ENCODE peak calls at places on chromosomes 6 and 20, in nine cellular contexts. B is NB4, O is dorsolateral prefrontal cortex, N is tibial artery, A is colonic mucosa, L is lower leg skin, T is GM12878, H is stomach, V is fibroblast of pulmonary artery. K is an unnamed sample.

GRCh38 chr6:43644940-43645612 is at the start of gene RSPH9:
- DNase-seq in B (no peak), O (peak; percentile 57), N (peak; percentile 58), A (peak; percentile 79), L (no peak), T (no peak), H (peak; percentile 63), V (peak; percentile 66), K (peak; percentile 62)

GRCh38 chr20:41329435-41330342 is 10.9 kb upstream of the LPIN3 start:
- DNase-seq in B (peak; percentile 81), O (no peak), N (peak; percentile 92), A (peak; percentile 43), L (peak; percentile 82), T (no peak), H (peak; percentile 42), V (peak; percentile 96), K (peak; percentile 99)

GRCh38 chr20:38229376-38230252 is 30.9 kb downstream of the KIAA1755 start:
- DNase-seq in B (peak; percentile 49), O (no peak), N (no peak), A (no peak), L (no peak), T (no peak), H (no peak), V (peak; percentile 57), K (peak; percentile 60)

GRCh38 chr20:3407426-3408250 is at the start of gene DNAAF9:
- DNase-seq in B (peak; percentile 86), O (peak; percentile 78), N (peak; percentile 68), A (peak; percentile 67), L (peak; percentile 70), T (no peak), H (peak; percentile 81), V (peak; percentile 72), K (peak; percentile 75)

GRCh38 chr20:1669304-1669703 is 11.7 kb upstream of the SIRPG start:
- DNase-seq in B (no peak), O (no peak), N (no peak), A (no peak), L (no peak), T (no peak), H (no peak), V (no peak), K (no peak)

GRCh38 chr6:766625-767024 is 73.7 kb upstream of the EXOC2 start:
- DNase-seq in B (no peak), O (no peak), N (no peak), A (no peak), L (no peak), T (peak; percentile 53), H (no peak), V (no peak), K (no peak)

GRCh38 chr20:25278636-25279361 is 30.9 kb downstream of the PYGB start:
- DNase-seq in B (no peak), O (peak; percentile 2), N (peak; percentile 18), A (no peak), L (no peak), T (no peak), H (peak; percentile 21), V (no peak), K (no peak)

GRCh38 chr6:108589244-108589730 is 28.6 kb downstream of the FOXO3 start:
- DNase-seq in B (peak; percentile 54), O (peak; percentile 29), N (peak; percentile 92), A (peak; percentile 89), L (peak; percentile 91), T (no peak), H (peak; percentile 85), V (peak; percentile 92), K (peak; percentile 91)

GRCh38 chr6:127190552-127190951 is 72.1 kb downstream of the RSPO3 start:
- DNase-seq in B (peak; percentile 67), O (no peak), N (no peak), A (no peak), L (no peak), T (no peak), H (no peak), V (peak; percentile 80), K (peak; percentile 74)

GRCh38 chr6:45574885-45575284 is 197.2 kb upstream of the SUPT3H start:
- DNase-seq in B (peak; percentile 38), O (no peak), N (no peak), A (no peak), L (no peak), T (no peak), H (no peak), V (no peak), K (no peak)

GRCh38 chr6:6924708-6925107 is 183.1 kb upstream of the RREB1 start:
- DNase-seq in B (no peak), O (no peak), N (no peak), A (no peak), L (no peak), T (no peak), H (no peak), V (no peak), K (no peak)

GRCh38 chr20:20593447-20594170 is 118.8 kb downstream of the RALGAPA2 start:
- DNase-seq in B (peak; percentile 62), O (peak; percentile 80), N (no peak), A (no peak), L (no peak), T (no peak), H (no peak), V (peak; percentile 56), K (peak; percentile 74)

GRCh38 chr6:106974337-106974998 is at the start of gene CD24:
- DNase-seq in B (peak; percentile 18), O (no peak), N (no peak), A (peak; percentile 82), L (no peak), T (no peak), H (peak; percentile 86), V (no peak), K (no peak)

GRCh38 chr6:83978324-83978734 is 55.2 kb upstream of the MRAP2 start:
- DNase-seq in B (no peak), O (no peak), N (no peak), A (no peak), L (no peak), T (no peak), H (no peak), V (no peak), K (no peak)

GRCh38 chr6:106556368-106556960 is 72.8 kb downstream of the RTN4IP1 start:
- DNase-seq in B (peak; percentile 64), O (no peak), N (no peak), A (no peak), L (no peak), T (no peak), H (no peak), V (peak; percentile 56), K (peak; percentile 68)

GRCh38 chr20:37590938-37591490 is 63.3 kb upstream of the BLCAP start:
- DNase-seq in B (no peak), O (no peak), N (no peak), A (no peak), L (no peak), T (no peak), H (no peak), V (no peak), K (no peak)

GRCh38 chr20:58421497-58421850 is 32.4 kb downstream of the VAPB start:
- DNase-seq in B (no peak), O (no peak), N (no peak), A (no peak), L (no peak), T (no peak), H (no peak), V (no peak), K (no peak)

GRCh38 chr6:133837801-133838349 is 51.0 kb upstream of the TCF21 start:
- DNase-seq in B (peak; percentile 42), O (no peak), N (peak; percentile 29), A (peak; percentile 75), L (no peak), T (no peak), H (peak; percentile 77), V (peak; percentile 23), K (peak; percentile 37)

DNA sequence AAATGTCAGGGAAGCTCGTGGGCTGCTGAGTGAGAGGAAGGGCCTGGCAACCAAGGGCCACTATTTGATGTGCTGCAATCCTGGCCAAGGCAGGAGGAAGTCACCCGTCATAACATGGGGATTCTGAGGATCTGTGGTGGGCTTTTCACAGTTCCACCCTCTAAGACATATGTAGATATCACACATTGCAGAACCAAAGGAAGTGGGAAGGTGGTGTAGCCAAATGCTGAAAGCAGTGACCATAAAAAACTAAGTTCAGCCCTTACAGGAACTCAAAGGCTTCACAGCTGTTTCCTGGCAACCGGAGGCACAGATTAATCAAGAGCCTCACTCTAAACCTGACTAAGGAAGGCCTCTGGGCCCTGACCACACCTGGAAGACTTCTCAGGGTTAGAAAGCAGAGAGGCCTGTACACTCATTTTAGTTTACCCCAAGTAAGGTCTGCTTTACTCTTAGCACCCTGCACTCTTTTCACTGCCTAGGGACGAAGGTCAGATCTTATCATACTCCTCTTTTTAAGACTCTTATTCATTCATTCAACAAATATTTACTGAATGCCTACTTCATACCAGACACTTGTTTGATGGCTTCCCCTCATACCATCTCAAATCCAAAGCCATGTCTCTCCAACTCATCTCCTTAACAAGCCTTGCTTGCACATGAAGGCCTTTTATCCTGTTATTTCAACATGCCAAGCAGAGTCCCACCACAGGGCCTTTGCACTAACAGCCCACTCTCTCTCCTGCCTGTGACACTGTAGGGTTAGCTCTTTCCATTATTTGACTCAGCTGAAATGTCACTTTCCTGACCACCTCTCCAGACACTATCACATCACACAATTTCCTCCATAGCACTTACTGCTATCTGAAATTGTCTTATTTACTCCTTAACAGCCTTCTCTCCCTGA is 2.6 kb downstream of the UBE2V1 start:
- DNase-seq in B (peak; percentile 78), O (no peak), N (no peak), A (peak; percentile 58), L (no peak), T (peak; percentile 52), H (peak; percentile 33), V (peak; percentile 46), K (peak; percentile 65)
- H3K4me3 ChIP-seq in B (peak overlapping the region; percentile 91), O (no peak overlapping the region), N (no peak overlapping the region), A (no peak overlapping the region), L (no peak overlapping the region), T (peak overlapping the region; percentile 93), H (no peak overlapping the region), V (no peak overlapping the region), K (peak overlapping the region; percentile 79)

GRCh38 chr6:122726649-122727048 is 52.9 kb upstream of the FABP7 start:
- DNase-seq in B (peak; percentile 23), O (no peak), N (no peak), A (no peak), L (no peak), T (no peak), H (no peak), V (peak; percentile 33), K (peak; percentile 15)
- TF ChIP-seq CTCF in B (peak; percentile 59), O (peak; percentile 14), N (no peak), A (peak; percentile 21), L (no peak), T (peak; percentile 39), H (no peak), V (peak; percentile 73), K (peak; percentile 63)

GRCh38 chr6:27205375-27206278 is 41.9 kb upstream of the PRSS16 start:
- DNase-seq in B (no peak), O (no peak), N (no peak), A (no peak), L (no peak), T (no peak), H (no peak), V (peak; percentile 8), K (peak; percentile 6)
- H3K4me3 ChIP-seq in B (no peak overlapping the region), O (no peak overlapping the region), N (no peak overlapping the region), A (no peak overlapping the region), L (no peak overlapping the region), T (no peak overlapping the region), H (no peak overlapping the region), V (peak overlapping the region; percentile 41), K (no peak overlapping the region)

DNA sequence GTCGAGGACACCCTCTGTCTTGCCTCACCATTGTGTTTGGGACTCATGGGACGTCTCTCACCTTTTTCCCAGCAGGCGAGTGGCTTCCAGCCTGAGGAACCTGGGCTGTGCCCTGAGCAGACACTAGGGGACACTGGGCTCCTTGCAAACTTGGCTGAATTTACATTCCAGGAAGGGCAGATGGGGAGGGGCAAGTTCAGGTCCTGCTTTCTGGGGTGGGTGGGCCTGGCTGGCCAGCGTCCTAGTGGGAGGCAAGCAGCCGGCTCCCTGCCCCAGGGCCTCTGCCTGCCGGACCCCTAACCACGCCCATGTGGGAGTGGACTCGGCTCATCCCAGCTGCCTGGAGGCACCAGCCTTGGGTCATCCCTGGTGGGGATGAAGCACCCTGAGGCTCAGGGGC is 48.2 kb upstream of the MLN start:
- DNase-seq in B (peak; percentile 70), O (no peak), N (no peak), A (peak; percentile 27), L (no peak), T (no peak), H (no peak), V (peak; percentile 28), K (peak; percentile 21)
- TF ChIP-seq CTCF in B (peak; percentile 71), O (no peak), N (peak; percentile 11), A (peak; percentile 27), L (no peak), T (peak; percentile 45), H (no peak), V (peak; percentile 55), K (peak; percentile 67)

K was measured in cardiac fibroblast.